ENCODE peak calls at places on chromosome 22, in seven cellular contexts. N, C, E, Q, O, B and Z are unnamed samples.
A peak's percentile ranks its signal among the peaks of the same experiment; 100 is the strongest.

GRCh38 chr22:47163876-47164513 is 401.5 kb downstream of the TBC1D22A start:
- DNase-seq in Q (no peak), B (no peak), E (no peak), N (no peak), C (no peak), O (no peak), Z (no peak)

GRCh38 chr22:26056455-26056854 is 112.8 kb upstream of the SEZ6L start:
- DNase-seq in E (no peak), N (no peak), C (no peak), Q (no peak), O (no peak), B (no peak), Z (no peak)

GRCh38 chr22:29265929-29266328 is 1.9 kb downstream of the RHBDD3 start:
- DNase-seq in B (no peak), O (no peak), E (no peak), Q (no peak), N (no peak), C (peak; percentile 40), Z (peak; percentile 73)

GRCh38 chr22:33746501-33746928 is 173.8 kb downstream of the LARGE1 start:
- DNase-seq in C (no peak), E (no peak), N (no peak), Q (no peak), O (no peak), B (no peak), Z (no peak)

GRCh38 chr22:37196539-37197450 is 8.7 kb upstream of the C1QTNF6 start:
- DNase-seq in E (no peak), C (peak; percentile 94), B (no peak), Q (no peak), N (no peak), O (peak; percentile 52), Z (peak; percentile 80)

GRCh38 chr22:49725516-49725915 is 102.2 kb downstream of the BRD1 start:
- DNase-seq in Q (no peak), E (no peak), N (no peak), B (no peak), O (no peak), C (no peak), Z (no peak)

GRCh38 chr22:19849800-19850481 is 4.7 kb downstream of the GNB1L start:
- DNase-seq in C (no peak), B (no peak), N (no peak), E (no peak), O (no peak), Q (no peak), Z (no peak)

GRCh38 chr22:50710886-50711285 is 27.1 kb upstream of the ACR start:
- DNase-seq in B (no peak), N (no peak), Q (no peak), O (no peak), C (no peak), E (no peak), Z (no peak)

GRCh38 chr22:35749808-35750207 is 32.1 kb downstream of the APOL5 start:
- DNase-seq in Q (no peak), N (no peak), C (no peak), B (no peak), E (no peak), O (peak; percentile 29), Z (no peak)

GRCh38 chr22:19998232-19998951 is 18.2 kb downstream of the ARVCF start:
- DNase-seq in B (no peak), E (no peak), O (no peak), N (no peak), C (peak; percentile 15), Q (no peak), Z (no peak)

GRCh38 chr22:44037519-44038370 is 13.6 kb downstream of the PARVB start:
- DNase-seq in C (peak; percentile 44), E (peak; percentile 66), Q (no peak), B (no peak), O (peak; percentile 75), N (no peak), Z (peak; percentile 82)

GRCh38 chr22:43931771-43932170 is 8.2 kb downstream of the PNPLA3 start:
- DNase-seq in C (no peak), E (no peak), N (no peak), Q (no peak), O (no peak), B (no peak), Z (no peak)

GRCh38 chr22:46070722-46071450 is 79.4 kb upstream of the PPARA start:
- DNase-seq in E (peak; percentile 71), O (no peak), C (peak; percentile 84), B (no peak), N (peak; percentile 43), Q (no peak), Z (no peak)

GRCh38 chr22:23522642-23523251 is 57.3 kb downstream of the IGLL1 start:
- DNase-seq in Q (no peak), B (no peak), C (peak; percentile 61), O (no peak), N (no peak), E (no peak), Z (no peak)

GRCh38 chr22:45324186-45324775 is 14.5 kb downstream of the FAM118A start:
- DNase-seq in N (no peak), Q (no peak), B (no peak), O (no peak), E (no peak), C (no peak), Z (no peak)

GRCh38 chr22:19995611-19996339 is 20.8 kb downstream of the ARVCF start:
- DNase-seq in O (no peak), Q (no peak), E (no peak), C (peak; percentile 19), N (no peak), B (no peak), Z (no peak)

GRCh38 chr22:46001426-46002106 is 24.6 kb upstream of the WNT7B start:
- DNase-seq in C (no peak), Q (no peak), B (peak; percentile 28), N (no peak), O (no peak), E (peak; percentile 23), Z (no peak)

GRCh38 chr22:28920757-28921584 is 37.6 kb downstream of the ZNRF3 start:
- DNase-seq in O (no peak), E (no peak), B (no peak), C (no peak), N (no peak), Q (no peak), Z (no peak)

GRCh38 chr22:44669725-44670027 is 32.3 kb upstream of the PRR5 start:
- DNase-seq in O (no peak), Q (no peak), N (no peak), C (no peak), E (no peak), B (peak; percentile 4), Z (no peak)

GRCh38 chr22:28934026-28934425 is 50.7 kb downstream of the ZNRF3 start:
- DNase-seq in B (no peak), O (no peak), C (no peak), E (no peak), N (no peak), Q (peak; percentile 34), Z (no peak)

GRCh38 chr22:37240240-37240940 is 3.7 kb downstream of the RAC2 start:
- DNase-seq in O (no peak), C (peak; percentile 0), E (no peak), B (no peak), N (no peak), Q (no peak), Z (no peak)

GRCh38 chr22:38083931-38084631 is at the start of gene SLC16A8:
- DNase-seq in N (no peak), E (no peak), C (peak; percentile 16), B (no peak), Q (no peak), O (no peak), Z (no peak)

GRCh38 chr22:43826142-43827093 is 14.3 kb upstream of the EFCAB6 start:
- DNase-seq in O (peak; percentile 67), B (peak; percentile 41), Q (no peak), N (no peak), E (no peak), C (peak; percentile 55), Z (no peak)

GRCh38 chr22:25451480-25452114 is 112.9 kb upstream of the GRK3 start:
- DNase-seq in O (no peak), B (no peak), N (no peak), C (no peak), E (no peak), Q (no peak), Z (no peak)

GRCh38 chr22:41485033-41485432 is 16.1 kb downstream of the ACO2 start:
- DNase-seq in C (no peak), B (no peak), O (no peak), N (no peak), Q (no peak), E (no peak), Z (no peak)